ENCODE peak calls at places on chromosomes 5 and 9, in seven cellular contexts. Q is CD4-positive, CD25-positive, alpha-beta regulatory T cell; J is caudate nucleus; G is RWPE1; T is colonic mucosa; F is CD4-positive, alpha-beta T cell; O is right lobe of liver. B is an unnamed sample.

GRCh38 chr9:25377039-25377438 is 301.2 kb downstream of the TUSC1 start:
- DNase-seq in Q (no peak), T (no peak), F (no peak), J (no peak), O (no peak), G (no peak), B (no peak)

GRCh38 chr9:124831642-124832364 is 21.5 kb upstream of the WDR38 start:
- DNase-seq in O (no peak), Q (no peak), J (no peak), G (no peak), F (no peak), T (no peak), B (no peak)

GRCh38 chr5:10896016-10896415 is 135.0 kb upstream of the DAP start:
- DNase-seq in J (no peak), T (no peak), G (no peak), Q (no peak), O (no peak), F (no peak), B (no peak)

GRCh38 chr5:179759961-179760541 is 27.4 kb downstream of the MAML1 start:
- DNase-seq in G (no peak), T (no peak), Q (no peak), F (no peak), J (no peak), O (no peak), B (no peak)

GRCh38 chr9:104907278-104907951 is 20.5 kb downstream of the ABCA1 start:
- DNase-seq in O (peak), Q (no peak), F (no peak), J (no peak), G (peak), T (no peak), B (no peak)

GRCh38 chr5:177303925-177304391 is 359 bp downstream of the PRELID1 start:
- DNase-seq in G (no peak), Q (no peak), T (no peak), O (no peak), F (no peak), J (no peak), B (no peak)

GRCh38 chr5:179226696-179227095 is 118.6 kb downstream of the ADAMTS2 start:
- DNase-seq in O (no peak), G (no peak), T (no peak), Q (no peak), J (no peak), F (no peak), B (no peak)

GRCh38 chr5:40413747-40414146 is 266.0 kb upstream of the PTGER4 start:
- DNase-seq in Q (no peak), G (peak), O (no peak), T (no peak), F (no peak), J (no peak), B (no peak)

GRCh38 chr5:142432369-142432863 is 107.6 kb upstream of the SPRY4 start:
- DNase-seq in Q (no peak), T (peak), O (no peak), G (no peak), F (peak), J (no peak), B (peak)

GRCh38 chr9:71756753-71757152 is 11.6 kb downstream of the CEMIP2 start:
- DNase-seq in J (no peak), T (no peak), O (no peak), Q (no peak), F (no peak), G (no peak), B (no peak)

GRCh38 chr5:117058740-117059139 is 484.1 kb upstream of the SEMA6A start:
- DNase-seq in J (no peak), T (no peak), F (no peak), G (no peak), Q (no peak), O (no peak), B (no peak)

DNA sequence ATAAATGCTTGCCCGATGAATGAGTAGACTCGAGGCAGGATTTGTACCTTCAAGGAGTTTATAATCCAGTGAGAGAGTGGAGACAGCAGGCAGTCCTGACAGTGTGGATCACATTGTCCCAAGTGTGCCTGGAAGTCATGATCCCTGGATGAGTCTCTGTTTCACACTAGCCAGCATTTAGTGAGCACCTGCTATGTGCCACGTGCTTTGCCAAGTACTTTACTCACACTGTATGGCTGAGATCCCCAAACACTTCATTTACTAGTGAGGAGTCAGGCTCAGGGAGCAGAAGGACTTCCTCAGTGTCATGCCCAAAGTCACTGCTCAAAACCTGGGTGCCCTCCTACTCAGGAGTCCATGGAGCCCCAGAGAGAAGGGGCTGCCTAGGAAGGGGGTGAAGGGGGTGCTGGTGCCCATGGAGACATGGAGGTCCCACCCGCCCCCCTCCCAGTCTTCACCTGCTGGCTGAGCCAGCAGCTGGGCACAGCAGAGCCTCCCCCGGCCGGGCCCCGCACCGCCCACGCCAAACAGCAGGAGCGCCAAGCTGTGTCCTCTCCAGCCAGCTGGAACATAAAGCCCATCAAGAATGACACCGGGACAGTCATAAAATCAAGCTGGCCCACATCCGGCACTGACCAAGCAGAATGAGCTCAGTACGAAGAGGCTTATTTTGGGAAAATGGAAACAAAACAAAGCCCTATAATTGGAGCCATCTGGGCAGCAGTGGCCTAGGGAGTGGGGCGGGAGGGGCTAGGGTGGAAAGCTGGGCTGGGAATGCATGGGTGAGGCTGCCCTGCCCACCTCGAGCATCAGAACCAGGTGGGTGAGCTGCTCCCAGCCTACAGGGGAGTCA is 10.6 kb downstream of the LAMC3 start:
- DNase-seq in F (no peak), Q (no peak), G (no peak), O (no peak), T (peak), J (no peak), B (no peak)
- H3K27ac ChIP-seq in F (no peak), Q (no peak), G (no peak), O (no peak), T (peak), J (no peak), B (peak)

DNA sequence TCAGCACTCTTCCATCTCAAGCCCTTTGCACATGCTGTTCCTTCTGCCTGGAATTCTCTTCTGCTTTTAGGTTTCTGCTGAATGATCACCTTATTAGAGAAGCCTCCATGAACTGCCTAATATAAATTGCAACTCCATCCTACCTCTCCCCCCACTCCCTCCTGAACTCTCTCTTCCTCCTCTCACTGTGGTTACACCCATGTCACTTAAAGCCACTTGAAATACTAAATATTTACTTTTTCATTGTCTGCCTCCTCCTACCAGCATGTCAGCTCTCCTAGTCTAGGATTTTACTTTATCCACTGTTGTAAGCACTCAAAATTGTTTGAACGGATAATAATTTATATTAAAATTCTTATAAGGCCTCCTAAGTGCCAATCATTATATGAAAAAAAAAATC is 43.8 kb downstream of the ACTL7B start:
- DNase-seq in F (no peak), O (no peak), J (no peak), G (no peak), T (no peak), Q (no peak), B (no peak)
- H3K27ac ChIP-seq in F (no peak), O (no peak), J (no peak), G (no peak), T (no peak), Q (no peak), B (no peak)

DNA sequence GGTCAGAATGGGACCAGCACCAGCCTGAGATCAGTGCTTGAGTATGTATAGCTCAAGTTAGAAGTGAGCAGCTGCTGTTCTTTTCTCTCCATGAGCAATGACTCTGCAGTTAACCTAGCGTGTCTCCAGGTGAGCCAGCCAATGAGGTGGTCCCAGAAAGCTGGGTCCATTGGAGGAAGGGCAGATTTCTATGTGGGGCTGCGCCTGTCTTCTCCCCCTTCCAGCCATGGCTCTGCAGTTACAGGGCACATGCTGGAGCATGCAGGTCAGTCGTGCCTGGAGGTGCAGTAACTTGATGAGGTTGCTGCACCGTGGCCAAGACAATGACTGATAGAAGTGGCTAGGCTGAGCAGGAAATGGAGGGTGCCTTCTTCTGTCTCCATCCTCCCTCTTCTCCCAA is 29.6 kb upstream of the CXCL14 start:
- DNase-seq in Q (no peak), T (peak), F (no peak), O (no peak), G (no peak), J (no peak), B (no peak)
- H3K27ac ChIP-seq in Q (no peak), T (no peak), F (no peak), O (no peak), G (no peak), J (no peak), B (no peak)

DNA sequence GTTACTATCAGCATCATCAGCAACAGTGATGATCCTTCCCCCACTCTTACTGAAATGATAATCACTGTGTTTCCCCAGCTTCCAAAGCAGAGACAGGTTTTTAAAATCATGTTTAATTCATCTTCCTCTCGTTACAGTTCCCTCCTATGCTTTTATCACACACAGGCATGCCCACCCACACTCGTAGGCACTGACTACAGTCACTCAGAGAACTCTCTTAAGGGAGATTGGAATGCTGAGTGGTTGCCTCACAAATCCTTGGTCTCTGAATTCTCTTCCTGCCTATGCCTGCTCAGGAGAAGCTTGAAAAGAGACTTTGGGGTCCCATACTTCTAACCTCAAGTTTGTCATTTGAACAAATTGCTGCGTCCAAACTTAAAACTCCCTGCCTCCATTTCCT is 179.2 kb downstream of the FRMD3 start:
- DNase-seq in G (no peak), Q (no peak), O (no peak), F (no peak), T (no peak), J (no peak), B (no peak)
- H3K27ac ChIP-seq in G (no peak), Q (no peak), O (no peak), F (no peak), T (no peak), J (no peak), B (no peak)

B was measured in lung.